ENCODE peak calls at places on chromosomes 11 and 22, in eight cellular contexts. D is NCI-H510A; B is naive thymus-derived CD4-positive, alpha-beta T cell; P is lung; F is upper lobe of right lung; Y is NCI-H1092; K is AG10803; O is choroid plexus epithelial cell. E is an unnamed sample.

GRCh38 chr11:62614275-62614674 is 1.2 kb downstream of the ROM1 start:
- DNase-seq in D (no peak), B (no peak), P (no peak), F (no peak), Y (no peak), K (no peak), O (no peak), E (no peak)

GRCh38 chr11:26944866-26945664 is 48.8 kb upstream of the FIBIN start:
- DNase-seq in D (no peak), B (no peak), P (no peak), F (no peak), Y (no peak), K (peak; percentile 93), O (peak; percentile 40), E (peak; percentile 73)

GRCh38 chr11:490186-490929 is 16.7 kb downstream of the RNH1 start:
- DNase-seq in D (no peak), B (no peak), P (no peak), F (peak; percentile 63), Y (no peak), K (no peak), O (no peak), E (no peak)

GRCh38 chr11:67179892-67180490 is 60.9 kb downstream of the KDM2A start:
- DNase-seq in D (no peak), B (no peak), P (no peak), F (no peak), Y (no peak), K (no peak), O (no peak), E (peak; percentile 12)

GRCh38 chr11:109853156-109853776 is 239.9 kb upstream of the ZC3H12C start:
- DNase-seq in D (no peak), B (no peak), P (no peak), F (no peak), Y (peak; percentile 3), K (peak; percentile 81), O (peak; percentile 94), E (peak; percentile 70)

GRCh38 chr22:23302171-23303002 is 122.1 kb downstream of the BCR start:
- DNase-seq in D (no peak), B (no peak), P (no peak), F (no peak), Y (no peak), K (no peak), O (peak; percentile 34), E (no peak)

GRCh38 chr11:121293276-121293569 is 652 bp downstream of the SC5D start:
- DNase-seq in D (no peak), B (no peak), P (no peak), F (no peak), Y (no peak), K (no peak), O (peak; percentile 51), E (no peak)

GRCh38 chr22:20579273-20580120 is 72.1 kb downstream of the MED15 start:
- DNase-seq in D (no peak), B (no peak), P (no peak), F (no peak), Y (peak; percentile 78), K (no peak), O (no peak), E (no peak)

GRCh38 chr11:110778351-110778750 is 66.1 kb upstream of the ARHGAP20 start:
- DNase-seq in D (no peak), B (no peak), P (peak; percentile 46), F (no peak), Y (no peak), K (no peak), O (peak; percentile 47), E (no peak)

GRCh38 chr11:19718976-19719375 is 6.3 kb downstream of the NAV2 start:
- DNase-seq in D (no peak), B (no peak), P (no peak), F (no peak), Y (no peak), K (no peak), O (peak; percentile 20), E (no peak)

GRCh38 chr11:77299528-77299993 is 1.9 kb downstream of the GDPD4 start:
- DNase-seq in D (peak; percentile 14), B (no peak), P (no peak), F (no peak), Y (no peak), K (no peak), O (no peak), E (peak; percentile 32)

GRCh38 chr11:1349074-1349931 is 39.9 kb upstream of the TOLLIP start:
- DNase-seq in D (no peak), B (no peak), P (no peak), F (peak; percentile 60), Y (no peak), K (no peak), O (no peak), E (no peak)

GRCh38 chr11:61533401-61533800 is 24.9 kb downstream of the LRRC10B start:
- DNase-seq in D (peak; percentile 97), B (no peak), P (no peak), F (no peak), Y (peak; percentile 49), K (no peak), O (no peak), E (no peak)

GRCh38 chr11:57798905-57799559 is 37.4 kb downstream of the CTNND1 start:
- DNase-seq in D (no peak), B (no peak), P (peak; percentile 73), F (no peak), Y (no peak), K (peak; percentile 91), O (peak; percentile 51), E (peak; percentile 59)

GRCh38 chr11:116033931-116034553 is 529.8 kb upstream of the CADM1 start:
- DNase-seq in D (peak; percentile 98), B (no peak), P (peak; percentile 57), F (peak; percentile 65), Y (peak; percentile 95), K (no peak), O (no peak), E (no peak)

GRCh38 chr22:35510481-35510934 is 30.1 kb upstream of the RASD2 start:
- DNase-seq in D (no peak), B (no peak), P (no peak), F (no peak), Y (no peak), K (no peak), O (peak; percentile 17), E (peak; percentile 69)

GRCh38 chr11:43833657-43834073 is 47.0 kb upstream of the ALKBH3 start:
- DNase-seq in D (no peak), B (no peak), P (no peak), F (no peak), Y (no peak), K (peak; percentile 71), O (peak; percentile 95), E (peak; percentile 23)

GRCh38 chr11:8728566-8728965 is 46.0 kb downstream of the RPL27A start:
- DNase-seq in D (no peak), B (no peak), P (no peak), F (no peak), Y (no peak), K (no peak), O (peak; percentile 41), E (peak; percentile 70)

GRCh38 chr11:14506532-14506931 is 6.9 kb upstream of the COPB1 start:
- DNase-seq in D (no peak), B (no peak), P (no peak), F (no peak), Y (no peak), K (peak; percentile 55), O (peak; percentile 47), E (peak; percentile 13)